ENCODE peak calls at places on chromosomes 4 and X, in nine cellular contexts. M, F, K, I, C, G, S, Z and E are unnamed samples.

GRCh38 chr4:145299380-145300076 is 119.1 kb upstream of the OTUD4 start:
- DNase-seq in M (peak), F (peak), K (no peak), I (no peak), C (no peak), G (no peak), S (peak), Z (peak), E (no peak)

GRCh38 chr4:96649536-96649935 is 809.6 kb downstream of the PDHA2 start:
- DNase-seq in M (no peak), F (no peak), K (no peak), I (no peak), C (no peak), G (no peak), S (no peak), Z (no peak), E (no peak)

GRCh38 chr4:137519406-137519805 is 12.9 kb downstream of the PCDH18 start:
- DNase-seq in M (no peak), F (no peak), K (no peak), I (no peak), C (no peak), G (no peak), S (no peak), Z (no peak), E (no peak)

GRCh38 chrX:84187501-84188319 is at the start of gene RPS6KA6:
- DNase-seq in M (peak), F (peak), K (peak), I (no peak), C (no peak), G (peak), S (peak), Z (no peak), E (peak)

GRCh38 chrX:53433651-53434639 is at the start of gene HSD17B10:
- DNase-seq in M (peak), F (peak), K (peak), I (peak), C (peak), G (peak), S (peak), Z (peak), E (peak)

GRCh38 chr4:177107288-177107901 is 202.3 kb upstream of the NEIL3 start:
- DNase-seq in M (no peak), F (no peak), K (no peak), I (no peak), C (no peak), G (no peak), S (no peak), Z (no peak), E (no peak)

GRCh38 chrX:132206259-132206658 is 13.0 kb downstream of the RAP2C start:
- DNase-seq in M (no peak), F (no peak), K (no peak), I (no peak), C (no peak), G (no peak), S (no peak), Z (no peak), E (no peak)

GRCh38 chr4:183438458-183439113 is 5.8 kb upstream of the CDKN2AIP start:
- DNase-seq in M (no peak), F (no peak), K (no peak), I (no peak), C (no peak), G (no peak), S (peak), Z (no peak), E (peak)

GRCh38 chr4:66564901-66565648 is 894.8 kb upstream of the EPHA5 start:
- DNase-seq in M (no peak), F (no peak), K (no peak), I (no peak), C (no peak), G (no peak), S (peak), Z (no peak), E (no peak)

GRCh38 chr4:77776182-77777134 is 42.7 kb downstream of the CNOT6L start:
- DNase-seq in M (no peak), F (no peak), K (no peak), I (no peak), C (no peak), G (no peak), S (no peak), Z (no peak), E (no peak)

GRCh38 chr4:41148292-41148691 is 66.0 kb downstream of the APBB2 start:
- DNase-seq in M (no peak), F (no peak), K (no peak), I (no peak), C (no peak), G (no peak), S (no peak), Z (no peak), E (no peak)

GRCh38 chrX:76153221-76153620 is 19.6 kb upstream of the PBDC1 start:
- DNase-seq in M (no peak), F (no peak), K (no peak), I (no peak), C (no peak), G (no peak), S (no peak), Z (no peak), E (no peak)

GRCh38 chr4:157184300-157184699 is 36.2 kb upstream of the GRIA2 start:
- DNase-seq in M (no peak), F (no peak), K (no peak), I (no peak), C (no peak), G (no peak), S (no peak), Z (no peak), E (no peak)

GRCh38 chr4:67465032-67465762 is 80.1 kb downstream of the CENPC start:
- DNase-seq in M (no peak), F (no peak), K (no peak), I (no peak), C (no peak), G (no peak), S (no peak), Z (no peak), E (no peak)

GRCh38 chr4:190020790-190021717 is 6.0 kb downstream of the FRG2 start:
- DNase-seq in M (peak), F (peak), K (no peak), I (no peak), C (no peak), G (peak), S (no peak), Z (peak), E (no peak)

GRCh38 chr4:26780524-26780923 is 80.1 kb upstream of the STIM2 start:
- DNase-seq in M (no peak), F (no peak), K (no peak), I (no peak), C (no peak), G (no peak), S (no peak), Z (no peak), E (no peak)

GRCh38 chr4:42654606-42655005 is 2.3 kb downstream of the ATP8A1 start:
- DNase-seq in M (no peak), F (no peak), K (no peak), I (no peak), C (no peak), G (no peak), S (no peak), Z (peak), E (peak)

GRCh38 chr4:21709031-21709430 is 239.5 kb downstream of the KCNIP4 start:
- DNase-seq in M (no peak), F (no peak), K (no peak), I (no peak), C (no peak), G (no peak), S (no peak), Z (no peak), E (no peak)

GRCh38 chrX:70476934-70477733 is 32.5 kb downstream of the DLG3 start:
- DNase-seq in M (no peak), F (no peak), K (no peak), I (no peak), C (no peak), G (peak), S (peak), Z (no peak), E (no peak)

GRCh38 chr4:105474110-105474518 is 252 bp upstream of the PPA2 start:
- DNase-seq in M (peak), F (peak), K (no peak), I (no peak), C (no peak), G (peak), S (no peak), Z (no peak), E (peak)

GRCh38 chr4:6221851-6222760 is 21.8 kb upstream of the JAKMIP1 start:
- DNase-seq in M (peak), F (peak), K (peak), I (no peak), C (peak), G (peak), S (no peak), Z (peak), E (no peak)

GRCh38 chr4:187271848-187272247 is 548.2 kb upstream of the FAT1 start:
- DNase-seq in M (no peak), F (no peak), K (no peak), I (no peak), C (no peak), G (no peak), S (no peak), Z (no peak), E (no peak)

GRCh38 chrX:153370293-153371055 is 30.7 kb downstream of the PNMA6E start:
- DNase-seq in M (no peak), F (no peak), K (no peak), I (no peak), C (no peak), G (no peak), S (no peak), Z (no peak), E (no peak)

GRCh38 chr4:5976921-5977320 is 41.3 kb downstream of the C4orf50 start:
- DNase-seq in M (no peak), F (peak), K (no peak), I (no peak), C (no peak), G (peak), S (no peak), Z (no peak), E (no peak)

GRCh38 chrX:13341491-13342101 is 21.7 kb upstream of the ATXN3L start:
- DNase-seq in M (no peak), F (no peak), K (no peak), I (no peak), C (no peak), G (no peak), S (no peak), Z (no peak), E (no peak)

GRCh38 chr4:174628206-174628605 is 105.9 kb upstream of the HPGD start:
- DNase-seq in M (no peak), F (no peak), K (no peak), I (no peak), C (no peak), G (no peak), S (no peak), Z (no peak), E (no peak)